ENCODE peak calls at places on chromosomes 7 and 10, in four cellular contexts. Z is ELR, M is activated T-helper 1 cell treated with Interleukin-2 at 50 U/mL for 16 hours, H is NCI-H1436. R is an unnamed sample.

GRCh38 chr7:25075459-25075858 is 49.6 kb downstream of the CYCS start:
- DNase-seq in H (no peak), M (no peak), Z (peak), R (no peak)

GRCh38 chr10:131681122-131681521 is 219.7 kb upstream of the PPP2R2D start:
- DNase-seq in M (no peak), Z (no peak), H (no peak), R (no peak)

GRCh38 chr10:19226025-19226424 is 177.4 kb downstream of the MALRD1 start:
- DNase-seq in Z (no peak), H (no peak), M (no peak), R (no peak)

GRCh38 chr7:44533301-44534055 is 7.7 kb downstream of the NPC1L1 start:
- DNase-seq in M (no peak), Z (peak), H (no peak), R (no peak)

GRCh38 chr10:17617031-17617911 is at the start of gene HACD1:
- DNase-seq in Z (peak), M (peak), H (peak), R (peak)

GRCh38 chr7:21914671-21915070 is 31.0 kb downstream of the CDCA7L start:
- DNase-seq in H (no peak), Z (no peak), M (no peak), R (no peak)

GRCh38 chr7:159098795-159099194 is 45.9 kb downstream of the VIPR2 start:
- DNase-seq in H (no peak), M (no peak), Z (no peak), R (no peak)

GRCh38 chr10:27819781-27820531 is 74.3 kb upstream of the MKX start:
- DNase-seq in Z (peak), M (no peak), H (no peak), R (no peak)

GRCh38 chr10:100654835-100655759 is 90.3 kb upstream of the PAX2 start:
- DNase-seq in Z (no peak), H (no peak), M (no peak), R (peak)

GRCh38 chr7:83819911-83820310 is 171.0 kb upstream of the SEMA3E start:
- DNase-seq in H (no peak), Z (peak), M (no peak), R (no peak)

GRCh38 chr10:77247076-77247561 is 390.5 kb downstream of the KCNMA1 start:
- DNase-seq in Z (no peak), M (no peak), H (no peak), R (no peak)

GRCh38 chr7:114819629-114820362 is 102.1 kb upstream of the MDFIC start:
- DNase-seq in Z (peak), H (no peak), M (no peak), R (no peak)

GRCh38 chr10:62899316-62899715 is 83.2 kb upstream of the EGR2 start:
- DNase-seq in Z (no peak), M (no peak), H (no peak), R (no peak)

GRCh38 chr7:42093361-42093905 is 143.6 kb downstream of the GLI3 start:
- DNase-seq in H (no peak), Z (no peak), M (no peak), R (no peak)

R was measured in NCI-H748 treated with DMSO at 0.1 percent for 48 hours.